ENCODE peak calls at places on chromosomes 13 and 19, in four cellular contexts. Y is posterior cingulate gyrus; M is activated naive CD8-positive, alpha-beta T cell treated with anti-CD3 and anti-CD28 coated beads, Interleukin-2, amount 10 ng/mL, durations not matched to agents 7 days and 5 days; G is EL. B is an unnamed sample.

GRCh38 chr13:103898481-103898880 is 832.3 kb upstream of the SLC10A2 start:
- DNase-seq in Y (no peak), M (no peak), G (no peak), B (no peak)

GRCh38 chr19:45049073-45049736 is 10.4 kb downstream of the CLASRP start:
- DNase-seq in Y (peak), M (no peak), G (no peak), B (no peak)

GRCh38 chr19:47786566-47786965 is 8.1 kb downstream of the SELENOW start:
- DNase-seq in Y (no peak), M (no peak), G (no peak), B (no peak)

GRCh38 chr19:38977445-38978314 is 2.1 kb upstream of the FBXO17 start:
- DNase-seq in Y (no peak), M (no peak), G (peak), B (peak)

GRCh38 chr19:2145831-2146241 is 5.5 kb downstream of the AP3D1 start:
- DNase-seq in Y (no peak), M (no peak), G (no peak), B (no peak)

GRCh38 chr19:13055213-13056051 is 47.2 kb downstream of the LYL1 start:
- DNase-seq in Y (no peak), M (no peak), G (peak), B (peak)

GRCh38 chr19:3821857-3822364 is 35.7 kb upstream of the MATK start:
- DNase-seq in Y (peak), M (peak), G (peak), B (peak)

GRCh38 chr19:17076539-17076919 is 952 bp downstream of the MYO9B start:
- DNase-seq in Y (no peak), M (peak), G (peak), B (no peak)

GRCh38 chr13:106591299-106591698 is 23.4 kb upstream of the ARGLU1 start:
- DNase-seq in Y (no peak), M (no peak), G (no peak), B (no peak)

GRCh38 chr19:29667941-29668340 is 2.7 kb downstream of the PLEKHF1 start:
- DNase-seq in Y (no peak), M (peak), G (no peak), B (no peak)